ENCODE peak calls at places on chromosomes 7 and 10, in six cellular contexts. One of them, this sample, is unnamed.

GRCh38 chr7:28703054-28703765 is 254.9 kb downstream of the TRIL start:
- DNase-seq in EL: no peak
- DNase-seq in fibroblast of pulmonary artery: no peak
- DNase-seq in NCI-H1105 treated with DMSO at 0.1 percent for 48 hours: no peak
- DNase-seq in KG1: no peak
- DNase-seq in NCI-H1092 treated with DMSO at 0.1 percent for 48 hours: no peak
- DNase-seq in this sample: no peak

GRCh38 chr10:34031410-34031809 is 696.9 kb upstream of the NRP1 start:
- DNase-seq in KG1: no peak
- DNase-seq in EL: peak; percentile 56
- DNase-seq in NCI-H1105 treated with DMSO at 0.1 percent for 48 hours: no peak
- DNase-seq in NCI-H1092 treated with DMSO at 0.1 percent for 48 hours: no peak
- DNase-seq in fibroblast of pulmonary artery: peak; percentile 88
- DNase-seq in this sample: peak; percentile 66

GRCh38 chr10:78462728-78463228 is 429.1 kb downstream of the RPS24 start:
- DNase-seq in KG1: no peak
- DNase-seq in NCI-H1092 treated with DMSO at 0.1 percent for 48 hours: no peak
- DNase-seq in NCI-H1105 treated with DMSO at 0.1 percent for 48 hours: no peak
- DNase-seq in fibroblast of pulmonary artery: no peak
- DNase-seq in EL: no peak
- DNase-seq in this sample: peak; percentile 26

GRCh38 chr10:21514101-21514807 is 11.2 kb downstream of the SKIDA1 start:
- DNase-seq in KG1: no peak
- DNase-seq in fibroblast of pulmonary artery: peak; percentile 51
- DNase-seq in NCI-H1105 treated with DMSO at 0.1 percent for 48 hours: no peak
- DNase-seq in EL: no peak
- DNase-seq in NCI-H1092 treated with DMSO at 0.1 percent for 48 hours: no peak
- DNase-seq in this sample: no peak

GRCh38 chr10:63264852-63265617 is 131.9 kb downstream of the NRBF2 start:
- DNase-seq in NCI-H1092 treated with DMSO at 0.1 percent for 48 hours: no peak
- DNase-seq in KG1: peak; percentile 17
- DNase-seq in EL: peak; percentile 75
- DNase-seq in NCI-H1105 treated with DMSO at 0.1 percent for 48 hours: peak; percentile 10
- DNase-seq in fibroblast of pulmonary artery: peak; percentile 64
- DNase-seq in this sample: peak; percentile 42

GRCh38 chr7:44972562-44972961 is 6.3 kb downstream of the MYO1G start:
- DNase-seq in fibroblast of pulmonary artery: no peak
- DNase-seq in EL: no peak
- DNase-seq in NCI-H1105 treated with DMSO at 0.1 percent for 48 hours: no peak
- DNase-seq in KG1: no peak
- DNase-seq in NCI-H1092 treated with DMSO at 0.1 percent for 48 hours: no peak
- DNase-seq in this sample: no peak

GRCh38 chr7:68488366-68489060 is 1109.8 kb upstream of the AUTS2 start:
- DNase-seq in NCI-H1092 treated with DMSO at 0.1 percent for 48 hours: no peak
- DNase-seq in fibroblast of pulmonary artery: no peak
- DNase-seq in EL: no peak
- DNase-seq in NCI-H1105 treated with DMSO at 0.1 percent for 48 hours: no peak
- DNase-seq in KG1: no peak
- DNase-seq in this sample: no peak

GRCh38 chr10:93222211-93222754 is 148.6 kb downstream of the CYP26A1 start:
- DNase-seq in NCI-H1092 treated with DMSO at 0.1 percent for 48 hours: no peak
- DNase-seq in EL: no peak
- DNase-seq in NCI-H1105 treated with DMSO at 0.1 percent for 48 hours: no peak
- DNase-seq in KG1: no peak
- DNase-seq in fibroblast of pulmonary artery: no peak
- DNase-seq in this sample: no peak

GRCh38 chr7:55546826-55547225 is 25.5 kb downstream of the VOPP1 start:
- DNase-seq in KG1: no peak
- DNase-seq in NCI-H1105 treated with DMSO at 0.1 percent for 48 hours: peak; percentile 48
- DNase-seq in fibroblast of pulmonary artery: peak; percentile 82
- DNase-seq in EL: peak; percentile 91
- DNase-seq in NCI-H1092 treated with DMSO at 0.1 percent for 48 hours: peak; percentile 71
- DNase-seq in this sample: peak; percentile 75

GRCh38 chr10:87641065-87641464 is 18.6 kb upstream of the PAPSS2 start:
- DNase-seq in NCI-H1092 treated with DMSO at 0.1 percent for 48 hours: no peak
- DNase-seq in KG1: no peak
- DNase-seq in NCI-H1105 treated with DMSO at 0.1 percent for 48 hours: no peak
- DNase-seq in fibroblast of pulmonary artery: no peak
- DNase-seq in EL: no peak
- DNase-seq in this sample: no peak

GRCh38 chr7:100088621-100089457 is at the start of gene COPS6:
- DNase-seq in EL: peak; percentile 72
- DNase-seq in fibroblast of pulmonary artery: peak; percentile 74
- DNase-seq in NCI-H1105 treated with DMSO at 0.1 percent for 48 hours: peak; percentile 64
- DNase-seq in KG1: peak; percentile 10
- DNase-seq in NCI-H1092 treated with DMSO at 0.1 percent for 48 hours: peak; percentile 79
- DNase-seq in this sample: peak; percentile 58

GRCh38 chr10:125009580-125010235 is 67.8 kb downstream of the ZRANB1 start:
- DNase-seq in KG1: no peak
- DNase-seq in EL: no peak
- DNase-seq in NCI-H1105 treated with DMSO at 0.1 percent for 48 hours: no peak
- DNase-seq in NCI-H1092 treated with DMSO at 0.1 percent for 48 hours: no peak
- DNase-seq in fibroblast of pulmonary artery: no peak
- DNase-seq in this sample: no peak

GRCh38 chr10:99443483-99443882 is 13.1 kb upstream of the GOT1 start:
- DNase-seq in NCI-H1105 treated with DMSO at 0.1 percent for 48 hours: no peak
- DNase-seq in NCI-H1092 treated with DMSO at 0.1 percent for 48 hours: no peak
- DNase-seq in EL: no peak
- DNase-seq in fibroblast of pulmonary artery: no peak
- DNase-seq in KG1: no peak
- DNase-seq in this sample: no peak

GRCh38 chr7:112286294-112287086 is 80.0 kb downstream of the ZNF277 start:
- DNase-seq in NCI-H1092 treated with DMSO at 0.1 percent for 48 hours: peak; percentile 98
- DNase-seq in EL: no peak
- DNase-seq in NCI-H1105 treated with DMSO at 0.1 percent for 48 hours: peak; percentile 91
- DNase-seq in fibroblast of pulmonary artery: peak; percentile 4
- DNase-seq in KG1: no peak
- DNase-seq in this sample: no peak

GRCh38 chr10:94066411-94066810 is 72.7 kb downstream of the PLCE1 start:
- DNase-seq in KG1: no peak
- DNase-seq in fibroblast of pulmonary artery: peak; percentile 72
- DNase-seq in EL: peak; percentile 42
- DNase-seq in NCI-H1105 treated with DMSO at 0.1 percent for 48 hours: no peak
- DNase-seq in NCI-H1092 treated with DMSO at 0.1 percent for 48 hours: no peak
- DNase-seq in this sample: peak; percentile 42

GRCh38 chr7:79506481-79506880 is 53.0 kb upstream of the MAGI2 start:
- DNase-seq in NCI-H1105 treated with DMSO at 0.1 percent for 48 hours: no peak
- DNase-seq in KG1: no peak
- DNase-seq in EL: peak; percentile 85
- DNase-seq in NCI-H1092 treated with DMSO at 0.1 percent for 48 hours: no peak
- DNase-seq in fibroblast of pulmonary artery: peak; percentile 62
- DNase-seq in this sample: peak; percentile 68

GRCh38 chr10:101007915-101008822 is 8.6 kb downstream of the LZTS2 start:
- DNase-seq in NCI-H1092 treated with DMSO at 0.1 percent for 48 hours: no peak
- DNase-seq in EL: no peak
- DNase-seq in NCI-H1105 treated with DMSO at 0.1 percent for 48 hours: no peak
- DNase-seq in fibroblast of pulmonary artery: no peak
- DNase-seq in KG1: no peak
- DNase-seq in this sample: no peak

GRCh38 chr10:11020026-11020820 is 2.6 kb downstream of the CELF2 start:
- DNase-seq in EL: no peak
- DNase-seq in NCI-H1092 treated with DMSO at 0.1 percent for 48 hours: no peak
- DNase-seq in fibroblast of pulmonary artery: no peak
- DNase-seq in KG1: no peak
- DNase-seq in NCI-H1105 treated with DMSO at 0.1 percent for 48 hours: no peak
- DNase-seq in this sample: no peak

GRCh38 chr10:47311193-47311899 is 10.9 kb upstream of the GDF2 start:
- DNase-seq in NCI-H1092 treated with DMSO at 0.1 percent for 48 hours: peak; percentile 16
- DNase-seq in KG1: no peak
- DNase-seq in fibroblast of pulmonary artery: peak; percentile 10
- DNase-seq in EL: no peak
- DNase-seq in NCI-H1105 treated with DMSO at 0.1 percent for 48 hours: peak; percentile 74
- DNase-seq in this sample: no peak

GRCh38 chr10:93334901-93335312 is 147.2 kb downstream of the MYOF start:
- DNase-seq in NCI-H1092 treated with DMSO at 0.1 percent for 48 hours: no peak
- DNase-seq in EL: peak; percentile 76
- DNase-seq in fibroblast of pulmonary artery: no peak
- DNase-seq in KG1: no peak
- DNase-seq in NCI-H1105 treated with DMSO at 0.1 percent for 48 hours: no peak
- DNase-seq in this sample: peak; percentile 49

GRCh38 chr10:22228943-22229755 is 11.3 kb upstream of the EBLN1 start:
- DNase-seq in fibroblast of pulmonary artery: peak; percentile 94
- DNase-seq in EL: peak; percentile 91
- DNase-seq in NCI-H1105 treated with DMSO at 0.1 percent for 48 hours: peak; percentile 78
- DNase-seq in KG1: peak; percentile 95
- DNase-seq in NCI-H1092 treated with DMSO at 0.1 percent for 48 hours: peak; percentile 87
- DNase-seq in this sample: peak; percentile 88

This sample was measured in astrocyte.